ENCODE peak calls at places on chromosomes 4 and X, in eight cellular contexts. M is head of caudate nucleus; G is stimulated activated CD8-positive, alpha-beta memory T cell treated with anti-CD3 and anti-CD28 coated beads, Interleukin-2, amount 100 ng/mL, for 48 hours; J is activated CD8-positive, alpha-beta T cell treated with anti-CD3 and anti-CD28 coated beads, Interleukin-2, amount 10 ng/mL, durations not matched to agents 7 days and 5 days; S is activated CD4-positive, alpha-beta T cell treated with anti-CD3 and anti-CD28 coated beads, Interleukin-2, amount 10 ng/mL, durations not matched to agents 24 days and 14 days; W is neural crest cell; Z is HT1080; T is stimulated activated CD4-positive, alpha-beta T cell treated with anti-CD3 and anti-CD28 coated beads, Interleukin-15, amount 100 ng/mL, for 48 hours. D is an unnamed sample.
A peak's percentile ranks its signal among the peaks of the same experiment; 100 is the strongest.

GRCh38 chrX:73850124-73851013 is 287.4 kb downstream of the CHIC1 start:
- DNase-seq in M (no peak), G (no peak), J (no peak), S (no peak), W (no peak), Z (peak; percentile 42), T (no peak), D (peak; percentile 35)

GRCh38 chr4:184801781-184802180 is 24.0 kb downstream of the ACSL1 start:
- DNase-seq in M (no peak), G (no peak), J (no peak), S (no peak), W (no peak), Z (no peak), T (no peak), D (peak; percentile 88)

GRCh38 chr4:56320293-56320692 is 67.0 kb downstream of the AASDH start:
- DNase-seq in M (no peak), G (no peak), J (no peak), S (no peak), W (no peak), Z (peak; percentile 13), T (no peak), D (peak; percentile 33)

GRCh38 chrX:108001218-108001814 is 19.1 kb upstream of the TEX13B start:
- DNase-seq in M (no peak), G (no peak), J (peak; percentile 23), S (peak; percentile 69), W (no peak), Z (peak; percentile 43), T (no peak), D (peak; percentile 14)

GRCh38 chr4:34046580-34046979 is 2197.7 kb downstream of the ARAP2 start:
- DNase-seq in M (no peak), G (no peak), J (no peak), S (no peak), W (no peak), Z (peak; percentile 83), T (no peak), D (peak; percentile 79)

GRCh38 chr4:98261291-98262271 is at the start of gene RAP1GDS1:
- DNase-seq in M (peak; percentile 55), G (peak; percentile 11), J (peak; percentile 79), S (peak; percentile 81), W (no peak), Z (peak; percentile 58), T (peak; percentile 17), D (peak; percentile 71)

GRCh38 chr4:156173937-156174336 is 220.3 kb upstream of the CTSO start:
- DNase-seq in M (no peak), G (no peak), J (no peak), S (no peak), W (no peak), Z (no peak), T (no peak), D (no peak)

GRCh38 chr4:24175707-24176106 is 285.9 kb upstream of the PPARGC1A start:
- DNase-seq in M (no peak), G (no peak), J (no peak), S (no peak), W (no peak), Z (no peak), T (no peak), D (no peak)

GRCh38 chrX:629230-630006 is 1.2 kb upstream of the SHOX start:
- DNase-seq in M (no peak), G (no peak), J (no peak), S (peak; percentile 41), W (no peak), Z (no peak), T (no peak), D (no peak)